ENCODE peak calls at places on chromosomes 4 and X, in seven cellular contexts. Y is stimulated activated CD4-positive, alpha-beta T cell treated with anti-CD3 and anti-CD28 coated beads, Interleukin-15, amount 100 ng/mL, for 24 hours; T is fibroblast of lung; J is lower leg skin; F is lung microvascular endothelial cell; S is RPMI7951; B is globus pallidus. G is an unnamed sample.

GRCh38 chr4:145988628-145989027 is 50.0 kb upstream of the ZNF827 start:
- DNase-seq in Y (no peak), T (no peak), J (no peak), F (no peak), S (no peak), B (no peak), G (no peak)

GRCh38 chr4:129526812-129527211 is 430.9 kb downstream of the C4orf33 start:
- DNase-seq in Y (no peak), T (no peak), J (no peak), F (peak; percentile 67), S (no peak), B (no peak), G (peak; percentile 68)

GRCh38 chr4:20418865-20419451 is 167.3 kb downstream of the SLIT2 start:
- DNase-seq in Y (no peak), T (peak; percentile 87), J (no peak), F (peak; percentile 79), S (peak; percentile 73), B (peak; percentile 76), G (peak; percentile 53)

GRCh38 chr4:48899950-48900349 is 6.6 kb downstream of the OCIAD2 start:
- DNase-seq in Y (no peak), T (no peak), J (no peak), F (peak; percentile 55), S (peak; percentile 68), B (no peak), G (no peak)

GRCh38 chr4:93870876-93871458 is 42.4 kb downstream of the ATOH1 start:
- DNase-seq in Y (no peak), T (no peak), J (no peak), F (no peak), S (no peak), B (no peak), G (no peak)

GRCh38 chr4:125104616-125105015 is 210.1 kb upstream of the FAT4 start:
- DNase-seq in Y (no peak), T (peak; percentile 31), J (no peak), F (peak; percentile 24), S (no peak), B (no peak), G (no peak)

GRCh38 chr4:1533501-1534064 is 127.3 kb upstream of the NKX1-1 start:
- DNase-seq in Y (no peak), T (no peak), J (no peak), F (no peak), S (no peak), B (no peak), G (no peak)

GRCh38 chr4:39304651-39305050 is 61.5 kb downstream of the RFC1 start:
- DNase-seq in Y (no peak), T (no peak), J (no peak), F (peak; percentile 55), S (no peak), B (peak; percentile 45), G (peak; percentile 78)

GRCh38 chrX:78330068-78330467 is 2.7 kb upstream of the CYSLTR1 start:
- DNase-seq in Y (no peak), T (no peak), J (no peak), F (no peak), S (no peak), B (no peak), G (no peak)

GRCh38 chr4:61995717-61996337 is 795.7 kb downstream of the ADGRL3 start:
- DNase-seq in Y (no peak), T (no peak), J (no peak), F (no peak), S (no peak), B (no peak), G (no peak)

GRCh38 chr4:87409420-87409939 is 12.9 kb upstream of the NUDT9 start:
- DNase-seq in Y (no peak), T (no peak), J (no peak), F (no peak), S (no peak), B (no peak), G (peak; percentile 80)

GRCh38 chrX:48617542-48618340 is 20.4 kb downstream of the WDR13 start:
- DNase-seq in Y (no peak), T (no peak), J (no peak), F (peak; percentile 21), S (peak; percentile 55), B (no peak), G (peak; percentile 82)